ENCODE peak calls at places on chromosomes 11 and 22, in five cellular contexts. J is AG04450; H is gastrocnemius medialis; V is GM12878; B is CD8-positive, alpha-beta T cell. I is an unnamed sample.

GRCh38 chr22:37965940-37966664 is 12.6 kb downstream of the POLR2F start:
- DNase-seq in J (no peak), H (no peak), V (no peak), B (no peak), I (no peak)

GRCh38 chr22:39415506-39415905 is 15.9 kb downstream of the TAB1 start:
- DNase-seq in J (no peak), H (no peak), V (no peak), B (no peak), I (no peak)

GRCh38 chr11:104609297-104609696 is 289.0 kb downstream of the CASP12 start:
- DNase-seq in J (peak; percentile 38), H (no peak), V (no peak), B (peak; percentile 38), I (no peak)

GRCh38 chr11:46930089-46930488 is 6.5 kb upstream of the CSTPP1 start:
- DNase-seq in J (no peak), H (no peak), V (no peak), B (no peak), I (no peak)

GRCh38 chr11:2535673-2536439 is 91.0 kb downstream of the KCNQ1 start:
- DNase-seq in J (no peak), H (no peak), V (no peak), B (no peak), I (no peak)

GRCh38 chr11:63553759-63554158 is 9.4 kb downstream of the PLAAT2 start:
- DNase-seq in J (no peak), H (no peak), V (no peak), B (peak; percentile 69), I (peak; percentile 67)

GRCh38 chr11:118027694-118028093 is 41.5 kb downstream of the IL10RA start:
- DNase-seq in J (no peak), H (no peak), V (no peak), B (no peak), I (no peak)

GRCh38 chr11:74018331-74019005 is 9.6 kb upstream of the UCP3 start:
- DNase-seq in J (peak; percentile 59), H (peak; percentile 99), V (no peak), B (no peak), I (no peak)

GRCh38 chr11:41786087-41786486 is 326.6 kb upstream of the LRRC4C start:
- DNase-seq in J (no peak), H (no peak), V (no peak), B (no peak), I (no peak)

GRCh38 chr11:94139421-94139820 is 10.8 kb downstream of the PANX1 start:
- DNase-seq in J (no peak), H (no peak), V (no peak), B (no peak), I (no peak)

GRCh38 chr11:132300283-132300682 is 929.9 kb downstream of the NTM start:
- DNase-seq in J (no peak), H (no peak), V (no peak), B (no peak), I (no peak)
- TF ChIP-seq CTCF in J (peak; percentile 49), H (no peak), V (peak; percentile 32), B (no peak), I (peak; percentile 55)

GRCh38 chr22:42519544-42520237 is at the start of gene RRP7A:
- DNase-seq in J (no peak), H (peak; percentile 65), V (no peak), B (peak; percentile 83), I (peak; percentile 84)
- TF ChIP-seq CTCF in J (no peak), H (no peak), V (no peak), B (no peak), I (no peak)

DNA sequence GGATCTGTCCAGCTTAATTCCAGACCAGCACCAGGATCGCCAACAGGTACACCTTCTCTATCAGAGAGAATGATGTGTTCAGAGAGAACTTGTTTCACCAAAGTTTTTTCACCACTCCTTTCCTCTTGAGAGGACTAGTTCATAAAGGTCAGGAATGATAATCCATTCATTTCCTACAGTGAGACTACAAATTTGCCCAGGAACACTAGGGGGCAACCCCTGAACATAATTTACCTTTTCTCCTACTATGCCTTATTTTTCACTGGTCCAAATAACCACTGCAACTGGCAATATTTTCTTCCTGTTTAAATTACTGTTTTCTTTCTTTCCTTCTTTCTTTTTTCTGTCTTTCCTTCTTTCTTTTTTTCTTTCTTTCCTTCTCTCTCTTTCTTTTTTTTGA is 22.5 kb downstream of the CAVIN3 start:
- DNase-seq in J (no peak), H (no peak), V (no peak), B (no peak), I (no peak)
- TF ChIP-seq CTCF in J (peak; percentile 57), H (no peak), V (peak; percentile 31), B (peak; percentile 12), I (peak; percentile 38)

GRCh38 chr11:11010624-11011127 is 152.8 kb upstream of the ZBED5 start:
- DNase-seq in J (no peak), H (peak; percentile 25), V (no peak), B (no peak), I (no peak)
- TF ChIP-seq CTCF in J (peak; percentile 18), H (no peak), V (no peak), B (no peak), I (peak; percentile 11)

GRCh38 chr11:48109046-48109666 is 107.5 kb upstream of the OR4B1 start:
- DNase-seq in J (no peak), H (no peak), V (no peak), B (no peak), I (no peak)
- TF ChIP-seq CTCF in J (peak; percentile 51), H (no peak), V (peak; percentile 14), B (peak; percentile 10), I (peak; percentile 49)

DNA sequence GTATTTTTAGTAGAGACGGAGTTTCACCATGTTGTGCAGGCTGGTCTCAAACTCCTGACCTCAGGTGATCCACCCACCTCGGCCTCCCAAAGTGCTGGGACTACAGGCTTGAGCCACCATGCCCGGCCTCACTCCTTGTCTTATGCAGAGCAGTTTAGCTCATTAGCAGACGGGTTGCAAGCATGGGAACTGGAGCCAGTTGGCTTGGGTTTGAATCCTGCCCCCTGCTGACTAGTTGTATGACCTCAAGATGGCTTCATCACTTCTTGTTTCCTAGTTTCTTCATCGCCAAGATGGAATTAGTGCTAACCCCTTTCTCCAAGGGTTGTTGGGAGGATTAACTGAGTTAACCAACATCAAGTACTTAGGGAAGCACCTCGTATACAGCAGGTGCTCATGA is 23.4 kb upstream of the RASD2 start:
- DNase-seq in J (no peak), H (no peak), V (no peak), B (no peak), I (no peak)
- TF ChIP-seq CTCF in J (no peak), H (no peak), V (no peak), B (no peak), I (no peak)

GRCh38 chr22:41672780-41673509 is 15.7 kb downstream of the SNU13 start:
- DNase-seq in J (no peak), H (no peak), V (no peak), B (no peak), I (no peak)
- TF ChIP-seq CTCF in J (peak; percentile 22), H (no peak), V (peak; percentile 48), B (no peak), I (peak; percentile 79)

GRCh38 chr11:66975403-66976047 is 421 bp downstream of the C11orf86 start:
- DNase-seq in J (no peak), H (no peak), V (no peak), B (no peak), I (no peak)

GRCh38 chr11:66973956-66974585 is 1.0 kb upstream of the C11orf86 start:
- DNase-seq in J (no peak), H (no peak), V (no peak), B (no peak), I (no peak)

GRCh38 chr11:66976048-66976467 is 954 bp downstream of the C11orf86 start:
- DNase-seq in J (no peak), H (no peak), V (no peak), B (peak; percentile 16), I (no peak)

GRCh38 chr11:66976925-66977324 is 1.8 kb downstream of the C11orf86 start:
- DNase-seq in J (no peak), H (no peak), V (no peak), B (no peak), I (no peak)

GRCh38 chr11:66974724-66975402 is at the start of gene C11orf86:
- DNase-seq in J (no peak), H (no peak), V (no peak), B (no peak), I (no peak)
- TF ChIP-seq CTCF in J (no peak), H (no peak), V (no peak), B (no peak), I (no peak)

GRCh38 chr11:134270250-134270714 is 5.9 kb upstream of the GLB1L3 start:
- DNase-seq in J (no peak), H (no peak), V (no peak), B (no peak), I (no peak)
- TF ChIP-seq CTCF in J (no peak), H (no peak), V (no peak), B (no peak), I (peak; percentile 20)

GRCh38 chr11:727859-728748 is 19.2 kb upstream of the TALDO1 start:
- DNase-seq in J (no peak), H (peak; percentile 82), V (no peak), B (peak; percentile 83), I (peak; percentile 75)
- TF ChIP-seq CTCF in J (peak; percentile 97), H (peak; percentile 97), V (peak; percentile 100), B (peak; percentile 94), I (peak; percentile 100)

I was measured in GM06990.